ENCODE peak calls at places on chromosomes 16 and 17, in ten cellular contexts. Z is stimulated activated CD8-positive, alpha-beta memory T cell treated with anti-CD3 and anti-CD28 coated beads, Interleukin-15, amount 100 ng/mL, for 24 hours; X is activated CD4-positive, alpha-beta T cell treated with anti-CD3 and anti-CD28 coated beads, Interleukin-2, amount 50 U/mL, for 24 hours; F is NCI-H345; R is AG10803; H is mucosa of gallbladder; E is NCI-H2171 treated with DMSO at 0.1 percent for 48 hours; Q is ureter; M is NCI-H1105; C is NCI-H146. I is an unnamed sample.

GRCh38 chr17:59093702-59094231 is 12.9 kb downstream of the TRIM37 start:
- DNase-seq in Z (no peak), X (no peak), F (no peak), R (peak), H (peak), E (no peak), Q (peak), M (no peak), C (no peak), I (no peak)

GRCh38 chr17:44065668-44066203 is 735 bp downstream of the LSM12 start:
- DNase-seq in Z (no peak), X (no peak), F (no peak), R (no peak), H (no peak), E (no peak), Q (no peak), M (no peak), C (no peak), I (no peak)

GRCh38 chr16:10862432-10862831 is 14.6 kb upstream of the CIITA start:
- DNase-seq in Z (no peak), X (no peak), F (no peak), R (peak), H (peak), E (no peak), Q (no peak), M (no peak), C (no peak), I (peak)

GRCh38 chr16:87930456-87930855 is 5.9 kb downstream of the CA5A start:
- DNase-seq in Z (no peak), X (no peak), F (peak), R (no peak), H (no peak), E (peak), Q (no peak), M (no peak), C (peak), I (no peak)

GRCh38 chr17:70855401-70856054 is 686.2 kb downstream of the KCNJ2 start:
- DNase-seq in Z (no peak), X (no peak), F (peak), R (no peak), H (peak), E (peak), Q (no peak), M (peak), C (peak), I (no peak)

GRCh38 chr16:82402665-82403218 is 224.0 kb upstream of the CDH13 start:
- DNase-seq in Z (no peak), X (no peak), F (no peak), R (no peak), H (no peak), E (no peak), Q (no peak), M (no peak), C (no peak), I (no peak)

GRCh38 chr17:17823433-17824118 is 13.2 kb downstream of the SREBF1 start:
- DNase-seq in Z (peak), X (peak), F (peak), R (peak), H (peak), E (peak), Q (peak), M (peak), C (peak), I (peak)

GRCh38 chr16:79997257-79997656 is 396.7 kb upstream of the MAF start:
- DNase-seq in Z (no peak), X (no peak), F (no peak), R (peak), H (no peak), E (no peak), Q (no peak), M (no peak), C (no peak), I (no peak)

GRCh38 chr16:29806096-29806579 is at the start of gene MAZ:
- DNase-seq in Z (peak), X (peak), F (no peak), R (no peak), H (no peak), E (peak), Q (no peak), M (no peak), C (no peak), I (peak)

GRCh38 chr16:30808163-30808562 is 21.2 kb upstream of the ZNF629 start:
- DNase-seq in Z (no peak), X (no peak), F (no peak), R (no peak), H (no peak), E (no peak), Q (no peak), M (no peak), C (no peak), I (no peak)

GRCh38 chr16:17386229-17386628 is 84.5 kb downstream of the XYLT1 start:
- DNase-seq in Z (no peak), X (no peak), F (no peak), R (no peak), H (no peak), E (no peak), Q (no peak), M (no peak), C (no peak), I (no peak)

GRCh38 chr16:70508752-70509151 is 14.6 kb downstream of the COG4 start:
- DNase-seq in Z (no peak), X (no peak), F (no peak), R (no peak), H (no peak), E (no peak), Q (no peak), M (no peak), C (no peak), I (no peak)

GRCh38 chr17:50122945-50123344 is 7.0 kb downstream of the SAMD14 start:
- DNase-seq in Z (no peak), X (no peak), F (no peak), R (no peak), H (no peak), E (no peak), Q (no peak), M (no peak), C (peak), I (no peak)

GRCh38 chr16:81586421-81586820 is 141.8 kb downstream of the CMIP start:
- DNase-seq in Z (no peak), X (no peak), F (no peak), R (no peak), H (no peak), E (no peak), Q (no peak), M (no peak), C (no peak), I (no peak)

GRCh38 chr17:72466199-72466598 is 345.4 kb downstream of the SOX9 start:
- DNase-seq in Z (no peak), X (no peak), F (no peak), R (peak), H (no peak), E (no peak), Q (no peak), M (no peak), C (no peak), I (no peak)

GRCh38 chr17:74566132-74566753 is 1.1 kb downstream of the CD300H start:
- DNase-seq in Z (no peak), X (no peak), F (no peak), R (peak), H (peak), E (peak), Q (no peak), M (no peak), C (peak), I (peak)

GRCh38 chr17:81400939-81401726 is 5.9 kb downstream of the BAHCC1 start:
- DNase-seq in Z (no peak), X (no peak), F (no peak), R (peak), H (no peak), E (no peak), Q (no peak), M (no peak), C (no peak), I (no peak)

GRCh38 chr17:17004251-17004996 is 32.5 kb upstream of the TNFRSF13B start:
- DNase-seq in Z (no peak), X (no peak), F (no peak), R (no peak), H (no peak), E (no peak), Q (no peak), M (no peak), C (peak), I (no peak)

GRCh38 chr16:49490321-49490705 is 116.7 kb downstream of the C16orf78 start:
- DNase-seq in Z (no peak), X (no peak), F (no peak), R (no peak), H (no peak), E (no peak), Q (no peak), M (no peak), C (no peak), I (no peak)

GRCh38 chr17:47698749-47699535 is 5.0 kb downstream of the TBKBP1 start:
- DNase-seq in Z (peak), X (peak), F (peak), R (peak), H (peak), E (peak), Q (peak), M (no peak), C (peak), I (peak)

GRCh38 chr16:69112285-69113129 is 7.1 kb downstream of the HAS3 start:
- DNase-seq in Z (peak), X (peak), F (no peak), R (peak), H (peak), E (no peak), Q (no peak), M (no peak), C (peak), I (no peak)

GRCh38 chr16:6356881-6357280 is 975.8 kb upstream of the RBFOX1 start:
- DNase-seq in Z (no peak), X (no peak), F (no peak), R (no peak), H (no peak), E (no peak), Q (no peak), M (no peak), C (no peak), I (no peak)

GRCh38 chr17:48809182-48809581 is 7.8 kb downstream of the TTLL6 start:
- DNase-seq in Z (no peak), X (no peak), F (no peak), R (no peak), H (peak), E (no peak), Q (no peak), M (no peak), C (no peak), I (no peak)

GRCh38 chr16:30368792-30369090 is 1.6 kb downstream of the TBC1D10B start:
- DNase-seq in Z (no peak), X (no peak), F (no peak), R (no peak), H (no peak), E (no peak), Q (no peak), M (no peak), C (no peak), I (no peak)

GRCh38 chr16:47033176-47033575 is 59.7 kb upstream of the DNAJA2 start:
- DNase-seq in Z (no peak), X (no peak), F (no peak), R (no peak), H (no peak), E (no peak), Q (no peak), M (no peak), C (no peak), I (no peak)

GRCh38 chr16:88376835-88377726 is 5.7 kb upstream of the ZNF469 start:
- DNase-seq in Z (no peak), X (no peak), F (no peak), R (peak), H (no peak), E (no peak), Q (no peak), M (no peak), C (no peak), I (no peak)

GRCh38 chr17:82924812-82925211 is 85.0 kb upstream of the ZNF750 start:
- DNase-seq in Z (no peak), X (no peak), F (no peak), R (no peak), H (no peak), E (no peak), Q (no peak), M (no peak), C (no peak), I (no peak)

GRCh38 chr17:56581635-56582605 is 11.6 kb upstream of the NOG start:
- DNase-seq in Z (no peak), X (no peak), F (no peak), R (no peak), H (no peak), E (no peak), Q (no peak), M (no peak), C (no peak), I (no peak)

GRCh38 chr16:10641953-10642949 is 52.5 kb downstream of the TEKT5 start:
- DNase-seq in Z (no peak), X (no peak), F (no peak), R (no peak), H (no peak), E (no peak), Q (no peak), M (no peak), C (no peak), I (no peak)

GRCh38 chr17:81064746-81065475 is 30.0 kb downstream of the BAIAP2 start:
- DNase-seq in Z (no peak), X (no peak), F (no peak), R (peak), H (no peak), E (no peak), Q (no peak), M (no peak), C (no peak), I (no peak)

GRCh38 chr17:52383493-52384100 is 225.1 kb upstream of the CA10 start:
- DNase-seq in Z (no peak), X (peak), F (peak), R (no peak), H (peak), E (peak), Q (peak), M (peak), C (peak), I (peak)

GRCh38 chr17:36755586-36755985 is 154.2 kb downstream of the MRM1 start:
- DNase-seq in Z (peak), X (peak), F (peak), R (no peak), H (no peak), E (no peak), Q (no peak), M (peak), C (peak), I (no peak)

GRCh38 chr17:11997147-11997971 is at the start of gene ZNF18:
- DNase-seq in Z (peak), X (peak), F (peak), R (peak), H (peak), E (peak), Q (peak), M (peak), C (peak), I (peak)

GRCh38 chr17:35467824-35468223 is 19.3 kb upstream of the SLFN13 start:
- DNase-seq in Z (no peak), X (no peak), F (no peak), R (no peak), H (no peak), E (no peak), Q (no peak), M (no peak), C (no peak), I (no peak)

I was measured in GDM1.